ENCODE peak calls at places on chromosome 20, in six cellular contexts. K is left ventricle myocardium inferior, B is breast epithelium, D is A549, C is RWPE1, L is bronchial epithelial cell. I is an unnamed sample.

GRCh38 chr20:24048014-24048611 is 59.5 kb upstream of the GGTLC1 start:
- DNase-seq in K (no peak), B (no peak), D (no peak), C (no peak), L (no peak), I (no peak)

GRCh38 chr20:40741507-40742106 is 52.6 kb upstream of the MAFB start:
- DNase-seq in K (peak), B (no peak), D (peak), C (peak), L (peak), I (peak)

GRCh38 chr20:48827880-48828733 is at the start of gene PREX1:
- DNase-seq in K (peak), B (peak), D (peak), C (peak), L (no peak), I (no peak)

GRCh38 chr20:3778976-3779375 is 2.3 kb downstream of the SPEF1 start:
- DNase-seq in K (no peak), B (no peak), D (no peak), C (no peak), L (no peak), I (no peak)

GRCh38 chr20:31987744-31988143 is 19.8 kb downstream of the XKR7 start:
- DNase-seq in K (no peak), B (no peak), D (peak), C (peak), L (peak), I (peak)

GRCh38 chr20:52746190-52746589 is 226.0 kb upstream of the TSHZ2 start:
- DNase-seq in K (no peak), B (no peak), D (no peak), C (no peak), L (no peak), I (no peak)

GRCh38 chr20:45963059-45964011 is 8.7 kb downstream of the ZNF335 start:
- DNase-seq in K (no peak), B (no peak), D (peak), C (no peak), L (peak), I (peak)

GRCh38 chr20:63320616-63321147 is 27.7 kb downstream of the COL20A1 start:
- DNase-seq in K (no peak), B (no peak), D (no peak), C (no peak), L (no peak), I (no peak)

GRCh38 chr20:3090565-3090964 is 6.0 kb upstream of the AVP start:
- DNase-seq in K (no peak), B (no peak), D (no peak), C (no peak), L (no peak), I (no peak)

GRCh38 chr20:57582432-57583288 is 21.8 kb downstream of the PCK1 start:
- DNase-seq in K (no peak), B (no peak), D (peak), C (no peak), L (peak), I (no peak)
- TF ChIP-seq CTCF in K (peak), B (no peak), D (peak), C (peak), L (peak), I (no peak)

GRCh38 chr20:6185268-6185667 is 62.4 kb upstream of the FERMT1 start:
- DNase-seq in K (no peak), B (no peak), D (no peak), C (no peak), L (no peak), I (no peak)
- TF ChIP-seq CTCF in K (no peak), B (no peak), D (no peak), C (peak), L (no peak), I (no peak)

DNA sequence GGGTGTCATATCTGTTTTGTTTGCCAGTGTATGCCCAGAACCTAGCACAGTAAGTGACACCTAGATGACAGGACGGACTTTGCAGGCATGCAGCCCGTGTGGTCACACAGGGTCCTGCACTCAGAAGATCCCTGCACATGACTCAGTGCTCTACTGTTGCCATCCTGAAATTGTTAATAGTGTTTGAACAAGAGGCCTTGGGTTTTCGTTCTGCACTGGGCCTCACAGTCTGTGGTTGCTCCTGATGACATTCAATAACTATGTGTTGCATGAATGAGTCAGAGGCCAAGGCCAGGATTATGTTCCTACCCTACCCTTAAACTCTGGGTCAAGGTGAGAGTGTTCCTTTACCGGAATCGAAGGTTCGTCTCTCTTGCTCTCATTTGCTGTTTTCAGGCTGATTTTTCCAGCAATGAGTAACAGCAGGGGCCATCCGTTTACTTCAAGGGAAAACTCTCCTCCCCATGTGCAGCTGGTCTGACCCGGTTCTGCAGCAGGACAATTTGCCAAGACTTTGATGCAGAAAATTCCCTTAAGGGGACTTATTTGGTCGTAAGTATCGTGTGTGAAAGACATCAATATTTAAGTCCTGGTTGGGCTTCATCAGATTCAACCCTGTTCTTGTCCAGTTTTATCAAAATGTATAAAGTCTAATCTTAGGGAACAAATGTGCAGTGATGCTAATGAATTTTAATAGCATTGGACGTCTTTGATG is 13.0 kb upstream of the PFDN4 start:
- DNase-seq in K (no peak), B (no peak), D (peak), C (peak), L (peak), I (no peak)
- TF ChIP-seq CTCF in K (no peak), B (no peak), D (no peak), C (no peak), L (peak), I (no peak)

GRCh38 chr20:58700823-58701222 is 8.2 kb downstream of the NPEPL1 start:
- DNase-seq in K (peak), B (no peak), D (no peak), C (no peak), L (no peak), I (no peak)

GRCh38 chr20:58702161-58702510 is 9.5 kb downstream of the NPEPL1 start:
- DNase-seq in K (no peak), B (no peak), D (no peak), C (no peak), L (no peak), I (no peak)

GRCh38 chr20:58703765-58704331 is 11.2 kb downstream of the NPEPL1 start:
- DNase-seq in K (no peak), B (no peak), D (no peak), C (no peak), L (no peak), I (no peak)

GRCh38 chr20:58701431-58702160 is 9.0 kb downstream of the NPEPL1 start:
- DNase-seq in K (peak), B (no peak), D (no peak), C (no peak), L (no peak), I (no peak)

DNA sequence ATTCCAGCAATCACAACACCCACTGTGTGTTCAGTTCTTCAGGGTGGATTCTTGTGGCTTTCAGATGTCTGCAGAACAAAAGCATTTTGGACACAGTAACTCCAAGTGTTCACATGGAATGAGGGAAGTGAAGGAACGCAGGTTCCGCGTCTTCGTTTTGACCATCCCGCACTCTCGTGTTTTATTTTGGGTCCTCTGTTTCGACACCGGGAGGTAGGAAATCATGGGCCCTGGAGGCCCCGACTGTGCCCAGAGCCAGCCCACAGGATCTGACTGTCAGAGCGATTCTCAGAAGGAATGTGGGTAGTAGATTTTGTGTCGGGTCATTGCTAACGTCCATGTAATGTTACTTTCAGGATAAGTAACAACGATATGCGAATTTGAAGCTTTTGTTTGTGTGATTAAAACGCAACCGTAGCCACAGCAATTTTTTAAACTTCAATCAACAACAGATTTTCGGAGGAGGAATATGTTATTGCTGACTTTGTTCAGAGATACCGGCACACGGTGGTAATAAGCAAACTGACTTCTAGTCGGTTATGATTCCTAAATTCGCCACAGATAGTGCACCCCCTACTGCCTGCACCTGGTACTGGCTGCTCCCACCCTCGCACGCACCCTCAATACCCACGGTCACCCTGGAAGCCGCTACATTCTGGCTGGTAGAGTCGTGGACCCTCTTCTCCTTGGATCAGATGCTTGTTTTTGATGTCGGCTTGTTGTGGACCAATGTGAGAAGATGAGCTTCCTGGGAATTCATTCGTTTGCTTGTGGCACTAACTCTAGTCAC is 10.5 kb downstream of the NPEPL1 start:
- DNase-seq in K (peak), B (no peak), D (no peak), C (no peak), L (no peak), I (no peak)
- TF ChIP-seq CTCF in K (peak), B (no peak), D (no peak), C (no peak), L (peak), I (peak)

GRCh38 chr20:16518068-16518783 is 55.0 kb downstream of the KIF16B start:
- DNase-seq in K (no peak), B (no peak), D (peak), C (peak), L (peak), I (peak)
- TF ChIP-seq CTCF in K (peak), B (no peak), D (peak), C (peak), L (peak), I (peak)

GRCh38 chr20:50493881-50494253 is 16.3 kb upstream of the PTPN1 start:
- DNase-seq in K (no peak), B (no peak), D (no peak), C (no peak), L (no peak), I (no peak)
- TF ChIP-seq CTCF in K (no peak), B (no peak), D (no peak), C (no peak), L (no peak), I (no peak)

GRCh38 chr20:36441416-36441815 is 99.9 kb upstream of the MYL9 start:
- DNase-seq in K (no peak), B (no peak), D (no peak), C (no peak), L (no peak), I (no peak)

GRCh38 chr20:36440370-36441026 is 100.8 kb upstream of the MYL9 start:
- DNase-seq in K (no peak), B (no peak), D (no peak), C (no peak), L (no peak), I (no peak)

GRCh38 chr20:36441027-36441414 is 100.3 kb upstream of the MYL9 start:
- DNase-seq in K (no peak), B (no peak), D (no peak), C (no peak), L (no peak), I (no peak)

GRCh38 chr20:36439040-36439730 is 102.1 kb upstream of the MYL9 start:
- DNase-seq in K (peak), B (peak), D (peak), C (peak), L (peak), I (peak)

DNA sequence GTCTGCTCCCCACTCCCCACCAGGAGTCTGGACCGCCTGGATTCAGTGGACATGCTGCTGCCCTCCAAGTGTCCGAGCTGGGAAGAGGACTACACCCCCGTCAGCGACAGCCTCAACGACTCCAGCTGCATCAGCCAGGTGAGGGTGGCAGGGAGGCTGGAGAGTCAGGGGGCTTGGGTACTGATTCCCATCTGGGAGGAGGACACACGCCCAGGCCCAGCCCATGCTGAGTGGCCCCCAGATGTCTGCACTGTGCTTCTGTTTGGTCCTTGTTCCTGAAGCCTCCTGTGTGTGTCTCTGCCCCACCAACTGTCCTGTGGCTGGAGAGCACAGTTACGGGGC is 101.6 kb upstream of the MYL9 start:
- DNase-seq in K (no peak), B (no peak), D (no peak), C (no peak), L (no peak), I (no peak)
- TF ChIP-seq CTCF in K (peak), B (no peak), D (no peak), C (peak), L (no peak), I (no peak)